ENCODE peak calls at places on chromosomes 11 and 22, in ten cellular contexts. One of them, this sample, is unnamed.
A peak's percentile ranks its signal among the peaks of the same experiment; 100 is the strongest.

GRCh38 chr11:34373727-34374126 is 15.9 kb upstream of the ABTB2 start:
- DNase-seq in HFF-Myc: no peak
- DNase-seq in Peyer's patch: no peak
- DNase-seq in endothelial cell: no peak
- DNase-seq in endodermal cell: no peak
- DNase-seq in adrenal gland: no peak
- DNase-seq in GM13976: no peak
- DNase-seq in heart left ventricle: no peak
- DNase-seq in epithelial cell of esophagus: no peak
- DNase-seq in AG10803: no peak
- DNase-seq in this sample: no peak

GRCh38 chr11:2357246-2357645 is 19.9 kb upstream of the CD81 start:
- DNase-seq in HFF-Myc: no peak
- DNase-seq in Peyer's patch: peak; percentile 13
- DNase-seq in endothelial cell: no peak
- DNase-seq in endodermal cell: no peak
- DNase-seq in adrenal gland: no peak
- DNase-seq in GM13976: no peak
- DNase-seq in heart left ventricle: no peak
- DNase-seq in epithelial cell of esophagus: no peak
- DNase-seq in AG10803: no peak
- DNase-seq in this sample: no peak

GRCh38 chr11:134950692-134951304 is 538.8 kb upstream of the B3GAT1 start:
- DNase-seq in HFF-Myc: no peak
- DNase-seq in Peyer's patch: no peak
- DNase-seq in endothelial cell: no peak
- DNase-seq in endodermal cell: no peak
- DNase-seq in adrenal gland: no peak
- DNase-seq in GM13976: no peak
- DNase-seq in heart left ventricle: no peak
- DNase-seq in epithelial cell of esophagus: peak; percentile 10
- DNase-seq in AG10803: peak; percentile 38
- DNase-seq in this sample: no peak

GRCh38 chr22:40654522-40655167 is 18.1 kb upstream of the MRTFA start:
- DNase-seq in HFF-Myc: peak; percentile 48
- DNase-seq in Peyer's patch: no peak
- DNase-seq in endothelial cell: peak; percentile 32
- DNase-seq in endodermal cell: peak; percentile 73
- DNase-seq in adrenal gland: peak; percentile 75
- DNase-seq in GM13976: no peak
- DNase-seq in heart left ventricle: peak; percentile 74
- DNase-seq in epithelial cell of esophagus: peak; percentile 71
- DNase-seq in AG10803: peak; percentile 71
- DNase-seq in this sample: no peak

GRCh38 chr11:92224394-92225205 is at the start of gene FAT3:
- DNase-seq in HFF-Myc: no peak
- DNase-seq in Peyer's patch: no peak
- DNase-seq in endothelial cell: peak; percentile 62
- DNase-seq in endodermal cell: peak; percentile 90
- DNase-seq in adrenal gland: no peak
- DNase-seq in GM13976: peak; percentile 18
- DNase-seq in heart left ventricle: peak; percentile 18
- DNase-seq in epithelial cell of esophagus: peak; percentile 28
- DNase-seq in AG10803: peak; percentile 64
- DNase-seq in this sample: peak; percentile 29

GRCh38 chr11:77999446-77999845 is 5.0 kb upstream of the INTS4 start:
- DNase-seq in HFF-Myc: no peak
- DNase-seq in Peyer's patch: no peak
- DNase-seq in endothelial cell: no peak
- DNase-seq in endodermal cell: no peak
- DNase-seq in adrenal gland: no peak
- DNase-seq in GM13976: no peak
- DNase-seq in heart left ventricle: no peak
- DNase-seq in epithelial cell of esophagus: no peak
- DNase-seq in AG10803: no peak
- DNase-seq in this sample: no peak

GRCh38 chr11:1401656-1402221 is 12.0 kb downstream of the BRSK2 start:
- DNase-seq in HFF-Myc: peak; percentile 9
- DNase-seq in Peyer's patch: peak; percentile 66
- DNase-seq in endothelial cell: peak; percentile 84
- DNase-seq in endodermal cell: peak; percentile 93
- DNase-seq in adrenal gland: peak; percentile 80
- DNase-seq in GM13976: peak; percentile 82
- DNase-seq in heart left ventricle: peak; percentile 71
- DNase-seq in epithelial cell of esophagus: peak; percentile 49
- DNase-seq in AG10803: peak; percentile 38
- DNase-seq in this sample: peak; percentile 77

GRCh38 chr11:9493492-9493891 is 32.7 kb downstream of the ZNF143 start:
- DNase-seq in HFF-Myc: no peak
- DNase-seq in Peyer's patch: no peak
- DNase-seq in endothelial cell: no peak
- DNase-seq in endodermal cell: no peak
- DNase-seq in adrenal gland: no peak
- DNase-seq in GM13976: no peak
- DNase-seq in heart left ventricle: no peak
- DNase-seq in epithelial cell of esophagus: no peak
- DNase-seq in AG10803: peak; percentile 21
- DNase-seq in this sample: no peak

GRCh38 chr11:128790200-128790599 is 76.9 kb downstream of the KCNJ1 start:
- DNase-seq in HFF-Myc: no peak
- DNase-seq in Peyer's patch: no peak
- DNase-seq in endothelial cell: no peak
- DNase-seq in endodermal cell: no peak
- DNase-seq in adrenal gland: no peak
- DNase-seq in GM13976: no peak
- DNase-seq in heart left ventricle: peak; percentile 80
- DNase-seq in epithelial cell of esophagus: no peak
- DNase-seq in AG10803: peak; percentile 51
- DNase-seq in this sample: no peak

GRCh38 chr11:114889464-114890065 is 211.2 kb downstream of the NXPE2 start:
- DNase-seq in HFF-Myc: no peak
- DNase-seq in Peyer's patch: no peak
- DNase-seq in endothelial cell: no peak
- DNase-seq in endodermal cell: no peak
- DNase-seq in adrenal gland: no peak
- DNase-seq in GM13976: no peak
- DNase-seq in heart left ventricle: no peak
- DNase-seq in epithelial cell of esophagus: no peak
- DNase-seq in AG10803: no peak
- DNase-seq in this sample: no peak

GRCh38 chr11:17171342-17171741 is 36.4 kb downstream of the PIK3C2A start:
- DNase-seq in HFF-Myc: no peak
- DNase-seq in Peyer's patch: no peak
- DNase-seq in endothelial cell: no peak
- DNase-seq in endodermal cell: no peak
- DNase-seq in adrenal gland: no peak
- DNase-seq in GM13976: no peak
- DNase-seq in heart left ventricle: no peak
- DNase-seq in epithelial cell of esophagus: peak; percentile 9
- DNase-seq in AG10803: peak; percentile 73
- DNase-seq in this sample: no peak

GRCh38 chr11:125367710-125368109 is 128.4 kb downstream of the FEZ1 start:
- DNase-seq in HFF-Myc: no peak
- DNase-seq in Peyer's patch: no peak
- DNase-seq in endothelial cell: no peak
- DNase-seq in endodermal cell: no peak
- DNase-seq in adrenal gland: no peak
- DNase-seq in GM13976: no peak
- DNase-seq in heart left ventricle: no peak
- DNase-seq in epithelial cell of esophagus: no peak
- DNase-seq in AG10803: no peak
- DNase-seq in this sample: no peak

DNA sequence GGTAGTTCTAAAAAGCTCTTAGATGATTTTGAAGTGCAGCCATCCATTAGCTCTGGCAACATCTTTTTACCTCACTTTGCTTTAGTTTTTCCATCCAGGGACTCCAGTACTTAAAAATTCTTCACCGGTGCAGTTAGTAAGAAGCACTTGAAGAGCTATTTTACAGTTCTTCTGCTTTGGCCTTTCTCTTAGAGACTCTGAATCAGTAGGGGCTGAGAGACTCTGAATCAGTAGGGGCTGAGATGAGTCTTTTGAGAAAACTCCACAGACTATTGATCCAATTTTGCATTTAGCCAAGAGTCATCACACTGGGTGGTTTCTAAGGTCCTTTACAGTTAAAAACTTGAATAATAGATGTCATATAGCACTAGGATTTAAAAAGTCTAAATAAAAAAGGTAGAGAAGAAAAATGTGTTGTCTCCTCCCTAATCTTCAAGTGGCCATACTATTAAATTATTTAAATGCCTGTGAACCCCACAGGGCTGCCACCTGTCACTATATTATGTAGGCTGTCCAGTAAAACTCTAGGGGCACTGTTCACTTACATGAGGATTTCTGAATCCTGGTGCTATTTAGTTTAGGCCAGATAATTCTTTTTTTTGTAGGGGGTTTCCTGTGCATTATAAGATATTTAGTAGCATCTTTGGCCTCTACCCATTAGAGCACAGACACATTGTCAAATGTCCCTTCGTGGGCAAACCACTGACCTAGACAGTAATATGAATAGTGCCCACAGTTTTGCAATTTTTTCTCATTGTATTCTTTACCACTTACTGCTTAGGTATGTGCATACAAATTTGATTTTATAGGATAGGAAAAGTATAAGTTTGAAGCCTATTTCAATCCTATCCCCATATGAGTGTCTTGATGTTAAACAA is 26.3 kb upstream of the HIKESHI start:
- DNase-seq in HFF-Myc: no peak
- DNase-seq in Peyer's patch: no peak
- DNase-seq in endothelial cell: no peak
- DNase-seq in endodermal cell: no peak
- DNase-seq in adrenal gland: no peak
- DNase-seq in GM13976: no peak
- DNase-seq in heart left ventricle: no peak
- DNase-seq in epithelial cell of esophagus: no peak
- DNase-seq in AG10803: no peak
- DNase-seq in this sample: no peak
- TF ChIP-seq CTCF in HFF-Myc: no peak
- TF ChIP-seq CTCF in Peyer's patch: no peak
- TF ChIP-seq CTCF in endothelial cell: no peak
- TF ChIP-seq CTCF in endodermal cell: peak; percentile 35
- TF ChIP-seq CTCF in adrenal gland: no peak
- TF ChIP-seq CTCF in GM13976: no peak
- TF ChIP-seq CTCF in heart left ventricle: no peak
- TF ChIP-seq CTCF in epithelial cell of esophagus: no peak
- TF ChIP-seq CTCF in AG10803: no peak
- TF ChIP-seq CTCF in this sample: no peak

GRCh38 chr11:133934599-133935550 is 21.9 kb downstream of the IGSF9B start:
- DNase-seq in HFF-Myc: no peak
- DNase-seq in Peyer's patch: no peak
- DNase-seq in endothelial cell: no peak
- DNase-seq in endodermal cell: peak; percentile 66
- DNase-seq in adrenal gland: no peak
- DNase-seq in GM13976: no peak
- DNase-seq in heart left ventricle: peak; percentile 54
- DNase-seq in epithelial cell of esophagus: peak; percentile 21
- DNase-seq in AG10803: peak; percentile 40
- DNase-seq in this sample: no peak
- TF ChIP-seq CTCF in HFF-Myc: no peak
- TF ChIP-seq CTCF in Peyer's patch: no peak
- TF ChIP-seq CTCF in endothelial cell: no peak
- TF ChIP-seq CTCF in endodermal cell: no peak
- TF ChIP-seq CTCF in adrenal gland: peak; percentile 9
- TF ChIP-seq CTCF in GM13976: no peak
- TF ChIP-seq CTCF in heart left ventricle: no peak
- TF ChIP-seq CTCF in epithelial cell of esophagus: no peak
- TF ChIP-seq CTCF in AG10803: no peak
- TF ChIP-seq CTCF in this sample: no peak

GRCh38 chr22:47006433-47006832 is 244.0 kb downstream of the TBC1D22A start:
- DNase-seq in HFF-Myc: no peak
- DNase-seq in Peyer's patch: no peak
- DNase-seq in endothelial cell: no peak
- DNase-seq in endodermal cell: no peak
- DNase-seq in adrenal gland: no peak
- DNase-seq in GM13976: no peak
- DNase-seq in heart left ventricle: no peak
- DNase-seq in epithelial cell of esophagus: no peak
- DNase-seq in AG10803: no peak
- DNase-seq in this sample: no peak
- TF ChIP-seq CTCF in HFF-Myc: no peak
- TF ChIP-seq CTCF in Peyer's patch: no peak
- TF ChIP-seq CTCF in endothelial cell: no peak
- TF ChIP-seq CTCF in endodermal cell: no peak
- TF ChIP-seq CTCF in adrenal gland: no peak
- TF ChIP-seq CTCF in GM13976: no peak
- TF ChIP-seq CTCF in heart left ventricle: no peak
- TF ChIP-seq CTCF in epithelial cell of esophagus: no peak
- TF ChIP-seq CTCF in AG10803: no peak
- TF ChIP-seq CTCF in this sample: no peak

GRCh38 chr22:48663297-48663696 is 1164.4 kb downstream of the BRD1 start:
- DNase-seq in HFF-Myc: no peak
- DNase-seq in Peyer's patch: no peak
- DNase-seq in endothelial cell: no peak
- DNase-seq in endodermal cell: peak; percentile 75
- DNase-seq in adrenal gland: no peak
- DNase-seq in GM13976: no peak
- DNase-seq in heart left ventricle: no peak
- DNase-seq in epithelial cell of esophagus: no peak
- DNase-seq in AG10803: no peak
- DNase-seq in this sample: no peak
- TF ChIP-seq CTCF in HFF-Myc: peak; percentile 51
- TF ChIP-seq CTCF in Peyer's patch: peak; percentile 14
- TF ChIP-seq CTCF in endothelial cell: peak; percentile 92
- TF ChIP-seq CTCF in endodermal cell: peak; percentile 86
- TF ChIP-seq CTCF in adrenal gland: no peak
- TF ChIP-seq CTCF in GM13976: no peak
- TF ChIP-seq CTCF in heart left ventricle: no peak
- TF ChIP-seq CTCF in epithelial cell of esophagus: peak; percentile 5
- TF ChIP-seq CTCF in AG10803: peak; percentile 44
- TF ChIP-seq CTCF in this sample: peak; percentile 13

GRCh38 chr22:24803064-24803542 is 2.9 kb upstream of the SGSM1 start:
- DNase-seq in HFF-Myc: peak; percentile 7
- DNase-seq in Peyer's patch: peak; percentile 79
- DNase-seq in endothelial cell: peak; percentile 77
- DNase-seq in endodermal cell: peak; percentile 95
- DNase-seq in adrenal gland: peak; percentile 68
- DNase-seq in GM13976: peak; percentile 69
- DNase-seq in heart left ventricle: peak; percentile 37
- DNase-seq in epithelial cell of esophagus: peak; percentile 51
- DNase-seq in AG10803: peak; percentile 26
- DNase-seq in this sample: peak; percentile 69

GRCh38 chr22:24806663-24807001 is 621 bp downstream of the SGSM1 start:
- DNase-seq in HFF-Myc: no peak
- DNase-seq in Peyer's patch: no peak
- DNase-seq in endothelial cell: no peak
- DNase-seq in endodermal cell: no peak
- DNase-seq in adrenal gland: no peak
- DNase-seq in GM13976: no peak
- DNase-seq in heart left ventricle: no peak
- DNase-seq in epithelial cell of esophagus: no peak
- DNase-seq in AG10803: no peak
- DNase-seq in this sample: no peak

GRCh38 chr22:24805790-24806662 is at the start of gene SGSM1:
- DNase-seq in HFF-Myc: no peak
- DNase-seq in Peyer's patch: peak; percentile 90
- DNase-seq in endothelial cell: peak; percentile 88
- DNase-seq in endodermal cell: peak; percentile 95
- DNase-seq in adrenal gland: peak; percentile 87
- DNase-seq in GM13976: peak; percentile 91
- DNase-seq in heart left ventricle: peak; percentile 87
- DNase-seq in epithelial cell of esophagus: peak; percentile 53
- DNase-seq in AG10803: peak; percentile 18
- DNase-seq in this sample: peak; percentile 95

GRCh38 chr22:24796860-24797259 is 9.2 kb upstream of the SGSM1 start:
- DNase-seq in HFF-Myc: no peak
- DNase-seq in Peyer's patch: no peak
- DNase-seq in endothelial cell: no peak
- DNase-seq in endodermal cell: peak; percentile 15
- DNase-seq in adrenal gland: no peak
- DNase-seq in GM13976: no peak
- DNase-seq in heart left ventricle: no peak
- DNase-seq in epithelial cell of esophagus: no peak
- DNase-seq in AG10803: no peak
- DNase-seq in this sample: no peak

GRCh38 chr22:24801906-24802504 is 4.0 kb upstream of the SGSM1 start:
- DNase-seq in HFF-Myc: no peak
- DNase-seq in Peyer's patch: no peak
- DNase-seq in endothelial cell: no peak
- DNase-seq in endodermal cell: no peak
- DNase-seq in adrenal gland: no peak
- DNase-seq in GM13976: no peak
- DNase-seq in heart left ventricle: no peak
- DNase-seq in epithelial cell of esophagus: no peak
- DNase-seq in AG10803: no peak
- DNase-seq in this sample: no peak
- TF ChIP-seq CTCF in HFF-Myc: no peak
- TF ChIP-seq CTCF in Peyer's patch: no peak
- TF ChIP-seq CTCF in endothelial cell: no peak
- TF ChIP-seq CTCF in endodermal cell: no peak
- TF ChIP-seq CTCF in adrenal gland: no peak
- TF ChIP-seq CTCF in GM13976: no peak
- TF ChIP-seq CTCF in heart left ventricle: no peak
- TF ChIP-seq CTCF in epithelial cell of esophagus: no peak
- TF ChIP-seq CTCF in AG10803: no peak
- TF ChIP-seq CTCF in this sample: no peak